ENCODE peak calls at places on chromosomes 5 and 9, in eight cellular contexts. O is A549; U is PC-9; W is HFFc6; T is glutamatergic neuron; J is CD14-positive monocyte; Z is CD4-positive, alpha-beta T cell; G is endothelial cell. B is an unnamed sample.

GRCh38 chr9:114820776-114821501 is 15.1 kb upstream of the TNFSF15 start:
- DNase-seq in T (no peak), U (no peak), O (no peak), G (no peak), J (no peak), W (no peak), Z (no peak), B (no peak)

GRCh38 chr9:133103183-133103986 is 17.7 kb downstream of the RALGDS start:
- DNase-seq in W (peak; percentile 25), O (peak; percentile 72), Z (peak; percentile 53), T (peak; percentile 78), J (peak; percentile 79), U (peak; percentile 72), G (peak; percentile 79), B (no peak)

GRCh38 chr9:14399736-14400657 is 86.1 kb upstream of the NFIB start:
- DNase-seq in O (no peak), U (no peak), G (no peak), W (no peak), T (no peak), Z (no peak), J (no peak), B (no peak)

GRCh38 chr9:99373912-99374311 is 151.8 kb downstream of the SEC61B start:
- DNase-seq in T (no peak), U (no peak), W (no peak), G (no peak), O (no peak), J (no peak), Z (no peak), B (no peak)

GRCh38 chr9:137083418-137084004 is 3.3 kb upstream of the MAN1B1 start:
- DNase-seq in Z (no peak), W (peak; percentile 96), G (no peak), U (peak; percentile 87), J (no peak), T (no peak), O (peak; percentile 78), B (peak; percentile 85)

GRCh38 chr5:148586796-148587195 is 67.5 kb downstream of the HTR4 start:
- DNase-seq in J (no peak), O (no peak), U (no peak), G (no peak), W (no peak), Z (no peak), T (no peak), B (no peak)

GRCh38 chr9:27353405-27354229 is 56.7 kb upstream of the EQTN start:
- DNase-seq in Z (no peak), G (no peak), O (no peak), T (no peak), U (no peak), J (no peak), W (no peak), B (no peak)

GRCh38 chr5:55933377-55934116 is 61.2 kb downstream of the IL6ST start:
- DNase-seq in J (no peak), O (no peak), T (no peak), W (no peak), Z (no peak), U (no peak), G (no peak), B (no peak)

GRCh38 chr9:80964951-80965350 is 724.4 kb downstream of the TLE1 start:
- DNase-seq in T (no peak), W (no peak), O (no peak), U (no peak), Z (no peak), J (no peak), G (no peak), B (no peak)

GRCh38 chr5:56900858-56901578 is 8.4 kb upstream of the SETD9 start:
- DNase-seq in J (no peak), Z (no peak), G (peak; percentile 55), T (no peak), W (peak; percentile 26), U (no peak), O (peak; percentile 55), B (no peak)

GRCh38 chr5:60891667-60892066 is 47.6 kb upstream of the ELOVL7 start:
- DNase-seq in U (no peak), O (no peak), T (no peak), Z (no peak), J (no peak), W (no peak), G (no peak), B (no peak)

GRCh38 chr9:114869845-114870244 is 60.5 kb downstream of the TNFSF8 start:
- DNase-seq in O (no peak), U (no peak), G (no peak), Z (no peak), W (no peak), T (no peak), J (no peak), B (no peak)

GRCh38 chr9:14096182-14096922 is 217.6 kb downstream of the NFIB start:
- DNase-seq in G (peak; percentile 44), Z (no peak), U (no peak), W (no peak), J (no peak), O (peak; percentile 13), T (no peak), B (no peak)

GRCh38 chr5:115573133-115573532 is 28.6 kb upstream of the FEM1C start:
- DNase-seq in O (no peak), J (no peak), T (no peak), Z (no peak), G (no peak), U (no peak), W (peak; percentile 57), B (no peak)

GRCh38 chr5:85108471-85108870 is 723.8 kb upstream of the EDIL3 start:
- DNase-seq in O (no peak), Z (no peak), T (no peak), U (no peak), W (no peak), G (no peak), J (no peak), B (no peak)
- TF ChIP-seq CTCF in O (no peak), Z (no peak), T (peak; percentile 39), U (peak; percentile 35), W (peak; percentile 10), G (peak; percentile 38), J (no peak), B (no peak)

GRCh38 chr9:16134351-16134750 is 581.5 kb downstream of the CCDC171 start:
- DNase-seq in G (no peak), U (no peak), Z (no peak), J (no peak), T (no peak), W (no peak), O (no peak), B (no peak)

GRCh38 chr9:16133032-16133431 is 580.2 kb downstream of the CCDC171 start:
- DNase-seq in J (no peak), W (no peak), U (no peak), O (no peak), Z (no peak), T (no peak), G (no peak), B (no peak)

GRCh38 chr9:16133556-16134227 is 580.8 kb downstream of the CCDC171 start:
- DNase-seq in G (peak; percentile 50), Z (no peak), W (peak; percentile 46), O (peak; percentile 49), T (peak; percentile 36), U (no peak), J (no peak), B (peak; percentile 49)

GRCh38 chr9:16132513-16132912 is 579.7 kb downstream of the CCDC171 start:
- DNase-seq in W (no peak), Z (no peak), O (no peak), J (no peak), G (no peak), T (no peak), U (no peak), B (no peak)

GRCh38 chr9:16131269-16131668 is 578.4 kb downstream of the CCDC171 start:
- DNase-seq in O (no peak), T (no peak), J (no peak), U (no peak), Z (no peak), G (peak; percentile 15), W (peak; percentile 24), B (no peak)
- TF ChIP-seq CTCF in O (no peak), T (no peak), J (no peak), U (no peak), Z (no peak), G (no peak), W (peak; percentile 66), B (peak; percentile 29)

DNA sequence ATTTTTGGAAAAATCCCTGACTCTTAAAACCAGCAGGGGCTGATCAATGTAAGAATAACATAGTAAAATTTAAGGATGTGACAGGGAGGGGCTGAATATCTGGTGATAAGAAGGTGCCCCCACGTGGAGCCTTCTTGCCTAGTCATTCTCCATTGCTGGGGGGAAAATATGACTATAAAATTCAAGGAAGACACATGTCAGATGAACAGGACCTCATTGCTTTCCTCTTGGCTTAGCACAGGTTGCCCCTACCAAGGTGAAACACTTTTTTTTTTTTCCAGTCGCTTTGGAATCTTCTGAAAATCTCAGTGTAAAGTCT is 310.9 kb downstream of the EFNA5 start:
- DNase-seq in G (no peak), O (no peak), W (no peak), J (no peak), T (no peak), U (no peak), Z (no peak), B (no peak)
- TF ChIP-seq CTCF in G (no peak), O (peak; percentile 32), W (no peak), J (no peak), T (no peak), U (no peak), Z (no peak), B (peak; percentile 36)

DNA sequence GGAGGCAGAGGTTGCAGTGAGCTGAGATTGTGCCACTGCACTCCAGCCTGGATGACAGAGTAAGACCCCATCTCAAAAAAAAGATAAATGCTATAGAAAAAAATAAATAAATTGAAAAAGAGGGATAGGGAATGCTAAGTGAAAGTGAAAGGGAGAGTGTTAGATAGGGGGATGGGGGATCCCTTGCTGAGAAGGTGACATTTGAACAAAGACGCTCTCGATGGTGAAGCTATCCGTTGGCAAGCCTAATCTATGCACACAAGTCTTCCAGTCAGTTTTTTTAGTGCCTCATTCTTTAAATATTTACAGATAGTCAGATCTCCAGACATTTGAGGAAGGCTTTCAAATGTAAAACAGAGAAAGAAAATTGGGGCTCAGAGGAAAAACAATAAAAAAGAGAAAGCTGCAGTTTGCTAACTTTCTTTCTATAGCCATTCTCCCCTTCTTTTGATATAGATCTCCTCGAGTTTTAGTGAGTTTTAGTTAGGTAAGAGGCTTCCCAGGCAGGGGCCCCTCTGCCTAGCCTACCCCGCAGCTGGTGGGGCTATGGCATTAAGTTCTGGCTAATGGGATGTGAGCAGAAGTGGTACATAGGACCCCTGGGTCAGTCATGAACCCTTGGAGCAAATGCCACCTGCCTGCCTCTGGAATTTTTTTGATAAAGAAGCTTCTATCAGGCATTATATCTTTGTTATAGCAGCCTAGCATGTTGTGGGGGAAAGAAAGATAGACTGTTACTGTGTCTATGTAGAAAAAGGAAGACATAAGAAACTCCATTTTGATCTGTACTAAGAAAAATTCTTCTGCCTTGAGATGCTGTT is 12.0 kb downstream of the GLRX start:
- DNase-seq in Z (no peak), O (no peak), T (no peak), W (no peak), J (no peak), U (no peak), G (no peak), B (no peak)
- TF ChIP-seq CTCF in Z (no peak), O (no peak), T (no peak), W (no peak), J (no peak), U (no peak), G (no peak), B (no peak)

DNA sequence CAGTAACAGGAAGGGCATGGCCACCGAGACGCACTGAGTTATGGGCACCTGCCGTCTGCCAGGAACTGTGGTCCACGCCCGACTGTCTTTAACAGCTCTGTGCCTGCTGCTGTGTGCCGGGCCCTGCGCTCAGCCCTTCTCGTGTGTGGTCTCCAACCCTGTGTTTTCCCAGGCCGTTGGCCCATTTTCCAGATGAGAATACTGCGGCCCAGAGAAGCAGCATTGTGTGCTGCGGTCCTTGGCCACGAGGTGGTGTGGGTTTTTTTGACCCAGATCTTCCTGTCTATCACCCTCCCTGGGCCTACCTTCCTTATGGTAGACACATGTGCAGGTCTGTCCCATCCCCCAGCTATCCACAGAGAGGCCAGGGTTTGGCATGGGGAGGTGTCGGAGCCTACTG is 47.0 kb downstream of the RXRA start:
- DNase-seq in T (no peak), G (no peak), J (no peak), Z (no peak), W (no peak), O (no peak), U (no peak), B (no peak)
- TF ChIP-seq CTCF in T (no peak), G (no peak), J (peak; percentile 60), Z (no peak), W (no peak), O (no peak), U (no peak), B (no peak)